ENCODE peak calls at places on chromosome 17, in six cellular contexts. T is aorta; O is activated naive CD4-positive, alpha-beta T cell treated with Interleukin-2 at 50 U/mL for 16 hours; A is BJ; V is NCI-H1436; L is NCI-H774. S is an unnamed sample.

GRCh38 chr17:7781467-7781866 is 52.5 kb upstream of the KDM6B start:
- DNase-seq in O (no peak), L (no peak), A (no peak), T (no peak), V (no peak), S (no peak)

GRCh38 chr17:77817953-77818352 is 140.6 kb upstream of the TNRC6C start:
- DNase-seq in A (no peak), V (no peak), T (peak), L (no peak), O (no peak), S (no peak)

GRCh38 chr17:80833952-80834895 is 157.4 kb upstream of the CHMP6 start:
- DNase-seq in O (no peak), A (peak), L (no peak), V (peak), T (peak), S (no peak)

GRCh38 chr17:1186214-1186820 is 6.5 kb upstream of the ABR start:
- DNase-seq in T (peak), O (no peak), V (no peak), L (no peak), A (no peak), S (no peak)

GRCh38 chr17:42780816-42781638 is 617 bp downstream of the WNK4 start:
- DNase-seq in L (no peak), O (no peak), T (no peak), A (no peak), V (no peak), S (no peak)

GRCh38 chr17:48841395-48841831 is 10.6 kb downstream of the CALCOCO2 start:
- DNase-seq in A (no peak), T (no peak), O (peak), L (no peak), V (no peak), S (no peak)

GRCh38 chr17:77206125-77206523 is 65.4 kb downstream of the SEC14L1 start:
- DNase-seq in A (no peak), T (peak), V (no peak), O (no peak), L (no peak), S (no peak)

GRCh38 chr17:47192549-47192948 is 3.5 kb upstream of the CDC27 start:
- DNase-seq in T (no peak), O (no peak), V (peak), L (peak), A (no peak), S (peak)

GRCh38 chr17:11031787-11032186 is 193.9 kb upstream of the PIRT start:
- DNase-seq in L (no peak), O (no peak), T (no peak), V (no peak), A (no peak), S (no peak)

GRCh38 chr17:45342306-45342705 is 25.5 kb upstream of the MAP3K14 start:
- DNase-seq in A (no peak), V (no peak), L (no peak), O (no peak), T (no peak), S (no peak)

GRCh38 chr17:57750930-57751329 is 5.8 kb upstream of the CCDC182 start:
- DNase-seq in L (no peak), O (no peak), V (no peak), A (no peak), T (no peak), S (no peak)

GRCh38 chr17:76196675-76197074 is 43.6 kb downstream of the RNF157 start:
- DNase-seq in A (no peak), T (no peak), V (no peak), O (no peak), L (no peak), S (no peak)

GRCh38 chr17:36602030-36602737 is 801 bp downstream of the MRM1 start:
- DNase-seq in L (peak), V (no peak), A (no peak), O (peak), T (no peak), S (no peak)

GRCh38 chr17:63774982-63775290 is 966 bp downstream of the DDX42 start:
- DNase-seq in V (no peak), L (no peak), T (no peak), O (no peak), A (no peak), S (no peak)

GRCh38 chr17:74212262-74212912 is 984 bp upstream of the TTYH2 start:
- DNase-seq in V (no peak), L (no peak), T (peak), A (no peak), O (peak), S (no peak)

GRCh38 chr17:7221281-7222092 is 1.7 kb downstream of the ACADVL start:
- DNase-seq in O (no peak), L (no peak), V (no peak), T (no peak), A (no peak), S (no peak)

GRCh38 chr17:29710891-29711418 is 88.2 kb upstream of the CORO6 start:
- DNase-seq in L (no peak), T (no peak), A (peak), O (no peak), V (no peak), S (no peak)

GRCh38 chr17:79014158-79014758 is 4.7 kb upstream of the CANT1 start:
- DNase-seq in O (no peak), L (no peak), A (no peak), T (no peak), V (no peak), S (no peak)

S was measured in NCI-H2107.